ENCODE peak calls at places on chromosomes 3 and 15, in nine cellular contexts. One of them, this sample, is unnamed.

GRCh38 chr3:177284383-177284881 is 87.2 kb upstream of the TBL1XR1 start:
- DNase-seq in GM13976: no peak
- DNase-seq in GM12865: no peak
- DNase-seq in natural killer cell: no peak
- DNase-seq in mesothelial cell of epicardium: no peak
- DNase-seq in mammary epithelial cell: no peak
- DNase-seq in foreskin fibroblast: peak; percentile 51
- DNase-seq in brain microvascular endothelial cell: peak; percentile 3
- DNase-seq in H9: peak; percentile 94
- DNase-seq in this sample: no peak

GRCh38 chr3:111885578-111885977 is 26.5 kb downstream of the PHLDB2 start:
- DNase-seq in H9: no peak
- DNase-seq in natural killer cell: no peak
- DNase-seq in GM12865: no peak
- DNase-seq in mesothelial cell of epicardium: no peak
- DNase-seq in foreskin fibroblast: no peak
- DNase-seq in GM13976: no peak
- DNase-seq in mammary epithelial cell: no peak
- DNase-seq in brain microvascular endothelial cell: no peak
- DNase-seq in this sample: no peak

GRCh38 chr3:154364849-154365248 is 40.6 kb upstream of the DHX36 start:
- DNase-seq in GM12865: no peak
- DNase-seq in mammary epithelial cell: no peak
- DNase-seq in brain microvascular endothelial cell: no peak
- DNase-seq in mesothelial cell of epicardium: no peak
- DNase-seq in GM13976: no peak
- DNase-seq in natural killer cell: no peak
- DNase-seq in H9: no peak
- DNase-seq in foreskin fibroblast: no peak
- DNase-seq in this sample: no peak

GRCh38 chr3:186492594-186492993 is 51.6 kb downstream of the CRYGS start:
- DNase-seq in mammary epithelial cell: no peak
- DNase-seq in GM12865: no peak
- DNase-seq in GM13976: no peak
- DNase-seq in foreskin fibroblast: no peak
- DNase-seq in brain microvascular endothelial cell: peak; percentile 32
- DNase-seq in H9: no peak
- DNase-seq in mesothelial cell of epicardium: no peak
- DNase-seq in natural killer cell: no peak
- DNase-seq in this sample: no peak

GRCh38 chr3:177824190-177824786 is 627.0 kb upstream of the TBL1XR1 start:
- DNase-seq in brain microvascular endothelial cell: no peak
- DNase-seq in natural killer cell: no peak
- DNase-seq in mesothelial cell of epicardium: no peak
- DNase-seq in GM12865: no peak
- DNase-seq in H9: no peak
- DNase-seq in GM13976: no peak
- DNase-seq in mammary epithelial cell: peak; percentile 73
- DNase-seq in foreskin fibroblast: peak; percentile 27
- DNase-seq in this sample: no peak

GRCh38 chr15:88401972-88402656 is 65.1 kb downstream of the MRPL46 start:
- DNase-seq in mammary epithelial cell: no peak
- DNase-seq in natural killer cell: no peak
- DNase-seq in GM12865: peak; percentile 6
- DNase-seq in brain microvascular endothelial cell: no peak
- DNase-seq in foreskin fibroblast: no peak
- DNase-seq in H9: no peak
- DNase-seq in GM13976: no peak
- DNase-seq in mesothelial cell of epicardium: peak; percentile 35
- DNase-seq in this sample: peak; percentile 72

GRCh38 chr3:14680115-14680514 is 5.2 kb downstream of the C3orf20 start:
- DNase-seq in brain microvascular endothelial cell: no peak
- DNase-seq in mesothelial cell of epicardium: no peak
- DNase-seq in foreskin fibroblast: no peak
- DNase-seq in GM12865: no peak
- DNase-seq in H9: no peak
- DNase-seq in mammary epithelial cell: no peak
- DNase-seq in GM13976: no peak
- DNase-seq in natural killer cell: no peak
- DNase-seq in this sample: no peak

GRCh38 chr3:195522254-195523023 is 20.7 kb downstream of the PPP1R2 start:
- DNase-seq in natural killer cell: no peak
- DNase-seq in brain microvascular endothelial cell: no peak
- DNase-seq in mesothelial cell of epicardium: no peak
- DNase-seq in GM12865: peak; percentile 42
- DNase-seq in mammary epithelial cell: no peak
- DNase-seq in foreskin fibroblast: no peak
- DNase-seq in GM13976: peak; percentile 57
- DNase-seq in H9: no peak
- DNase-seq in this sample: peak; percentile 53

GRCh38 chr15:25863067-25863967 is at the start of gene ATP10A:
- DNase-seq in GM12865: no peak
- DNase-seq in natural killer cell: peak; percentile 44
- DNase-seq in mammary epithelial cell: no peak
- DNase-seq in foreskin fibroblast: peak; percentile 45
- DNase-seq in mesothelial cell of epicardium: no peak
- DNase-seq in H9: peak; percentile 56
- DNase-seq in brain microvascular endothelial cell: peak; percentile 40
- DNase-seq in GM13976: no peak
- DNase-seq in this sample: no peak

GRCh38 chr3:18847583-18848197 is 300.6 kb upstream of the KCNH8 start:
- DNase-seq in natural killer cell: no peak
- DNase-seq in foreskin fibroblast: no peak
- DNase-seq in H9: no peak
- DNase-seq in GM13976: peak; percentile 22
- DNase-seq in GM12865: peak; percentile 17
- DNase-seq in mammary epithelial cell: no peak
- DNase-seq in mesothelial cell of epicardium: no peak
- DNase-seq in brain microvascular endothelial cell: no peak
- DNase-seq in this sample: peak; percentile 43

GRCh38 chr15:29471306-29471705 is 201.7 kb upstream of the NSMCE3 start:
- DNase-seq in foreskin fibroblast: no peak
- DNase-seq in mesothelial cell of epicardium: no peak
- DNase-seq in GM13976: no peak
- DNase-seq in H9: no peak
- DNase-seq in GM12865: no peak
- DNase-seq in mammary epithelial cell: no peak
- DNase-seq in natural killer cell: no peak
- DNase-seq in brain microvascular endothelial cell: no peak
- DNase-seq in this sample: no peak

GRCh38 chr3:178325330-178325729 is 210.9 kb upstream of the KCNMB2 start:
- DNase-seq in GM13976: no peak
- DNase-seq in brain microvascular endothelial cell: no peak
- DNase-seq in GM12865: no peak
- DNase-seq in H9: no peak
- DNase-seq in foreskin fibroblast: no peak
- DNase-seq in mesothelial cell of epicardium: no peak
- DNase-seq in natural killer cell: no peak
- DNase-seq in mammary epithelial cell: no peak
- DNase-seq in this sample: peak; percentile 28

DNA sequence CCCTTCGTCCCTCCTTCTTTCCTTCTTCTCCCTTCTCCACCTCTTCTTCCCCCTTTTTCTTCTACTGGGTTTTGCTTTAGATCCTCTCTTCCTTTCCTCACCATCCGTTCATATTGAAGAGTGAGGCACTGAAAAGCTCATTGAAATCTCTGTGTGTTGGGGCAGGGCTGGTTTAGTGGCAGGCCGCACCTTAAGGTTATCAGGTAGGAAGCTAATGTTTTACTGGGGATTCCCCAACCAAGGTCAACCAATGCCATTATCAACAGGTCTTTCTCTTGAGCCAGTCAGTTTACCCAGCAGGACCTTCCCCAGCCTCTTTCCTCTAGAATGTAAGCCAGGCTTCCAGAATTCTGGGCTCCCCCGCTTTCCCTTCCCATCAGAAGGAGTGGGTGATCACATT is 11.6 kb upstream of the VPS8 start:
- DNase-seq in GM12865: no peak
- DNase-seq in H9: no peak
- DNase-seq in mesothelial cell of epicardium: no peak
- DNase-seq in GM13976: no peak
- DNase-seq in natural killer cell: no peak
- DNase-seq in foreskin fibroblast: no peak
- DNase-seq in mammary epithelial cell: no peak
- DNase-seq in brain microvascular endothelial cell: no peak
- DNase-seq in this sample: no peak
- TF ChIP-seq CTCF in GM12865: no peak
- TF ChIP-seq CTCF in H9: no peak
- TF ChIP-seq CTCF in mesothelial cell of epicardium: no peak
- TF ChIP-seq CTCF in GM13976: no peak
- TF ChIP-seq CTCF in natural killer cell: no peak
- TF ChIP-seq CTCF in foreskin fibroblast: no peak
- TF ChIP-seq CTCF in mammary epithelial cell: no peak
- TF ChIP-seq CTCF in brain microvascular endothelial cell: no peak
- TF ChIP-seq CTCF in this sample: no peak

DNA sequence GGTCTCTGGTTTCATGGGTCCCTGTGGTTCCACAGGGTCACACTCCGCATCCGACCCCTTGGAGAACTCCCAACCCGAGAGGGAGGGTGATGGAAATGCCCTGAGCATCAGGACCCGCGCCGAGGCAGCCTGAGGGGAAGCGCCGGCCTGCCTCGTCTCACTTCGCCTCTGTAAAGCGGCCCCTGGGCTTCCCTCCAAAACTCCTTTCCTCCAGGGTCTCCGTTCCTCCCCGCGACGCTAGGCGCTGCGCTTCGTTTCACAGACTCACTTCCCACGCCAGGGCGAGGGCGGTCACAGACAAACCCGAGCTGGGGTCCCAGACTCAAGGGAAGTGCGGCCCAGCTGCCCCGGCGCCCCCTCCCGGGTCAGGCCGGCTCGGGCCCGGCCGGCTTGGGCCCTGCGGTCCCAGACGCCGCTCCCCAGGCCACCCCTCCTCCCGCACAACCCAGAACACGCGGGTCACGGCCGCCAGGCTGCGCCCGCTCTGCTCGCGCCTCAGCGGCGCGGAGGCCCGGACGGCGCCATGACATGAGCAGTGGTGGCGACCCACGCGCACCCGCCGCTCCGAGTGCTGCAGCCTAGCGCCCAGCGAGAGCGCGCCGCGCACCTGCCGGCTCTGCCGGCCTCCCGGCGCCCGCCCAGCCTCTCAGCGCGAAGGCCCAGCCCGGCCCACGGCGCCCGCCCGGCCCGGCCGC is 619 bp downstream of the NUP210 start:
- DNase-seq in H9: peak; percentile 47
- DNase-seq in foreskin fibroblast: no peak
- DNase-seq in brain microvascular endothelial cell: no peak
- DNase-seq in natural killer cell: no peak
- DNase-seq in mesothelial cell of epicardium: peak; percentile 66
- DNase-seq in GM13976: peak; percentile 77
- DNase-seq in GM12865: peak; percentile 63
- DNase-seq in mammary epithelial cell: no peak
- DNase-seq in this sample: peak; percentile 40
- TF ChIP-seq CTCF in H9: no peak
- TF ChIP-seq CTCF in foreskin fibroblast: no peak
- TF ChIP-seq CTCF in brain microvascular endothelial cell: no peak
- TF ChIP-seq CTCF in natural killer cell: peak; percentile 11
- TF ChIP-seq CTCF in mesothelial cell of epicardium: no peak
- TF ChIP-seq CTCF in GM13976: no peak
- TF ChIP-seq CTCF in GM12865: no peak
- TF ChIP-seq CTCF in mammary epithelial cell: no peak
- TF ChIP-seq CTCF in this sample: no peak

GRCh38 chr3:69426905-69427304 is 41.0 kb upstream of the FRMD4B start:
- DNase-seq in natural killer cell: no peak
- DNase-seq in mammary epithelial cell: no peak
- DNase-seq in mesothelial cell of epicardium: no peak
- DNase-seq in GM13976: no peak
- DNase-seq in foreskin fibroblast: no peak
- DNase-seq in brain microvascular endothelial cell: no peak
- DNase-seq in H9: no peak
- DNase-seq in GM12865: no peak
- DNase-seq in this sample: no peak
- TF ChIP-seq CTCF in natural killer cell: no peak
- TF ChIP-seq CTCF in mammary epithelial cell: peak; percentile 20
- TF ChIP-seq CTCF in mesothelial cell of epicardium: peak; percentile 21
- TF ChIP-seq CTCF in GM13976: no peak
- TF ChIP-seq CTCF in foreskin fibroblast: peak; percentile 11
- TF ChIP-seq CTCF in brain microvascular endothelial cell: no peak
- TF ChIP-seq CTCF in H9: peak; percentile 48
- TF ChIP-seq CTCF in GM12865: no peak
- TF ChIP-seq CTCF in this sample: no peak

GRCh38 chr3:23743141-23743784 is 62.5 kb upstream of the UBE2E1 start:
- DNase-seq in foreskin fibroblast: no peak
- DNase-seq in mesothelial cell of epicardium: no peak
- DNase-seq in natural killer cell: no peak
- DNase-seq in mammary epithelial cell: no peak
- DNase-seq in GM12865: no peak
- DNase-seq in GM13976: no peak
- DNase-seq in H9: peak; percentile 66
- DNase-seq in brain microvascular endothelial cell: no peak
- DNase-seq in this sample: no peak
- TF ChIP-seq CTCF in foreskin fibroblast: no peak
- TF ChIP-seq CTCF in mesothelial cell of epicardium: no peak
- TF ChIP-seq CTCF in natural killer cell: no peak
- TF ChIP-seq CTCF in mammary epithelial cell: no peak
- TF ChIP-seq CTCF in GM12865: no peak
- TF ChIP-seq CTCF in GM13976: no peak
- TF ChIP-seq CTCF in H9: peak; percentile 51
- TF ChIP-seq CTCF in brain microvascular endothelial cell: no peak
- TF ChIP-seq CTCF in this sample: no peak

GRCh38 chr3:47406762-47407149 is 25.9 kb downstream of the PTPN23 start:
- DNase-seq in GM12865: no peak
- DNase-seq in mammary epithelial cell: no peak
- DNase-seq in H9: no peak
- DNase-seq in mesothelial cell of epicardium: no peak
- DNase-seq in natural killer cell: no peak
- DNase-seq in GM13976: peak; percentile 46
- DNase-seq in foreskin fibroblast: no peak
- DNase-seq in brain microvascular endothelial cell: no peak
- DNase-seq in this sample: no peak
- TF ChIP-seq CTCF in GM12865: no peak
- TF ChIP-seq CTCF in mammary epithelial cell: peak; percentile 23
- TF ChIP-seq CTCF in H9: peak; percentile 56
- TF ChIP-seq CTCF in mesothelial cell of epicardium: no peak
- TF ChIP-seq CTCF in natural killer cell: no peak
- TF ChIP-seq CTCF in GM13976: no peak
- TF ChIP-seq CTCF in foreskin fibroblast: no peak
- TF ChIP-seq CTCF in brain microvascular endothelial cell: no peak
- TF ChIP-seq CTCF in this sample: no peak

This sample was measured in MM.1S.